ENCODE peak calls at places on chromosomes 5 and 9, in five cellular contexts. One of them, this sample, is unnamed.

GRCh38 chr5:140322751-140323731 is 20.1 kb upstream of the PFDN1 start:
- DNase-seq in CD8-positive, alpha-beta T cell: no peak
- DNase-seq in fibroblast of lung: peak
- DNase-seq in tibial nerve: no peak
- DNase-seq in HFFc6: peak
- DNase-seq in this sample: no peak

GRCh38 chr5:28399211-28399610 is 1360.8 kb upstream of the CDH9 start:
- DNase-seq in CD8-positive, alpha-beta T cell: no peak
- DNase-seq in fibroblast of lung: no peak
- DNase-seq in tibial nerve: no peak
- DNase-seq in HFFc6: no peak
- DNase-seq in this sample: no peak

GRCh38 chr5:147451125-147451524 is 58.7 kb downstream of the DPYSL3 start:
- DNase-seq in CD8-positive, alpha-beta T cell: no peak
- DNase-seq in fibroblast of lung: no peak
- DNase-seq in tibial nerve: no peak
- DNase-seq in HFFc6: no peak
- DNase-seq in this sample: no peak

GRCh38 chr5:139640432-139641115 is 7.6 kb upstream of the CXXC5 start:
- DNase-seq in CD8-positive, alpha-beta T cell: no peak
- DNase-seq in fibroblast of lung: no peak
- DNase-seq in tibial nerve: no peak
- DNase-seq in HFFc6: no peak
- DNase-seq in this sample: no peak

GRCh38 chr5:64869419-64869818 is 100.7 kb downstream of the CWC27 start:
- DNase-seq in CD8-positive, alpha-beta T cell: no peak
- DNase-seq in fibroblast of lung: peak
- DNase-seq in tibial nerve: no peak
- DNase-seq in HFFc6: peak
- DNase-seq in this sample: no peak

GRCh38 chr9:13352451-13352979 is 73.0 kb upstream of the MPDZ start:
- DNase-seq in CD8-positive, alpha-beta T cell: no peak
- DNase-seq in fibroblast of lung: no peak
- DNase-seq in tibial nerve: no peak
- DNase-seq in HFFc6: no peak
- DNase-seq in this sample: no peak

GRCh38 chr5:101687630-101688029 is 608.5 kb downstream of the SLCO4C1 start:
- DNase-seq in CD8-positive, alpha-beta T cell: no peak
- DNase-seq in fibroblast of lung: peak
- DNase-seq in tibial nerve: no peak
- DNase-seq in HFFc6: no peak
- DNase-seq in this sample: no peak

GRCh38 chr5:149370878-149371277 is 8.2 kb downstream of the IL17B start:
- DNase-seq in CD8-positive, alpha-beta T cell: no peak
- DNase-seq in fibroblast of lung: no peak
- DNase-seq in tibial nerve: no peak
- DNase-seq in HFFc6: no peak
- DNase-seq in this sample: no peak

GRCh38 chr9:970310-971002 is 6.0 kb upstream of the DMRT3 start:
- DNase-seq in CD8-positive, alpha-beta T cell: no peak
- DNase-seq in fibroblast of lung: no peak
- DNase-seq in tibial nerve: no peak
- DNase-seq in HFFc6: no peak
- DNase-seq in this sample: no peak

GRCh38 chr9:114285166-114285867 is 37.6 kb upstream of the ORM1 start:
- DNase-seq in CD8-positive, alpha-beta T cell: no peak
- DNase-seq in fibroblast of lung: peak
- DNase-seq in tibial nerve: no peak
- DNase-seq in HFFc6: peak
- DNase-seq in this sample: no peak

GRCh38 chr9:16659096-16659495 is 211.4 kb downstream of the BNC2 start:
- DNase-seq in CD8-positive, alpha-beta T cell: no peak
- DNase-seq in fibroblast of lung: no peak
- DNase-seq in tibial nerve: no peak
- DNase-seq in HFFc6: no peak
- DNase-seq in this sample: no peak

GRCh38 chr9:16572005-16572727 is 298.3 kb downstream of the BNC2 start:
- DNase-seq in CD8-positive, alpha-beta T cell: no peak
- DNase-seq in fibroblast of lung: no peak
- DNase-seq in tibial nerve: no peak
- DNase-seq in HFFc6: no peak
- DNase-seq in this sample: no peak

GRCh38 chr5:104512063-104512798 is 949.6 kb upstream of the NUDT12 start:
- DNase-seq in CD8-positive, alpha-beta T cell: no peak
- DNase-seq in fibroblast of lung: peak
- DNase-seq in tibial nerve: no peak
- DNase-seq in HFFc6: no peak
- DNase-seq in this sample: no peak

GRCh38 chr5:36638056-36638455 is 31.6 kb downstream of the SLC1A3 start:
- DNase-seq in CD8-positive, alpha-beta T cell: no peak
- DNase-seq in fibroblast of lung: no peak
- DNase-seq in tibial nerve: no peak
- DNase-seq in HFFc6: no peak
- DNase-seq in this sample: no peak

GRCh38 chr9:3828495-3828894 is 302.7 kb upstream of the RFX3 start:
- DNase-seq in CD8-positive, alpha-beta T cell: no peak
- DNase-seq in fibroblast of lung: peak
- DNase-seq in tibial nerve: no peak
- DNase-seq in HFFc6: peak
- DNase-seq in this sample: no peak

GRCh38 chr5:74580729-74581110 is 59.8 kb downstream of the ENC1 start:
- DNase-seq in CD8-positive, alpha-beta T cell: no peak
- DNase-seq in fibroblast of lung: no peak
- DNase-seq in tibial nerve: no peak
- DNase-seq in HFFc6: no peak
- DNase-seq in this sample: no peak

GRCh38 chr9:4936823-4937222 is 48.2 kb upstream of the JAK2 start:
- DNase-seq in CD8-positive, alpha-beta T cell: no peak
- DNase-seq in fibroblast of lung: no peak
- DNase-seq in tibial nerve: no peak
- DNase-seq in HFFc6: no peak
- DNase-seq in this sample: no peak

GRCh38 chr9:16243798-16244197 is 626.7 kb downstream of the BNC2 start:
- DNase-seq in CD8-positive, alpha-beta T cell: no peak
- DNase-seq in fibroblast of lung: no peak
- DNase-seq in tibial nerve: no peak
- DNase-seq in HFFc6: no peak
- DNase-seq in this sample: peak

GRCh38 chr5:136174021-136174659 is 18.8 kb downstream of the SMIM32 start:
- DNase-seq in CD8-positive, alpha-beta T cell: no peak
- DNase-seq in fibroblast of lung: peak
- DNase-seq in tibial nerve: no peak
- DNase-seq in HFFc6: peak
- DNase-seq in this sample: no peak

GRCh38 chr5:89044665-89045200 is 161.7 kb upstream of the MEF2C start:
- DNase-seq in CD8-positive, alpha-beta T cell: no peak
- DNase-seq in fibroblast of lung: no peak
- DNase-seq in tibial nerve: no peak
- DNase-seq in HFFc6: no peak
- DNase-seq in this sample: no peak

GRCh38 chr9:116646661-116647514 is 40.2 kb upstream of the TRIM32 start:
- DNase-seq in CD8-positive, alpha-beta T cell: no peak
- DNase-seq in fibroblast of lung: peak
- DNase-seq in tibial nerve: no peak
- DNase-seq in HFFc6: peak
- DNase-seq in this sample: no peak

GRCh38 chr5:102670224-102670836 is 84.8 kb upstream of the PAM start:
- DNase-seq in CD8-positive, alpha-beta T cell: no peak
- DNase-seq in fibroblast of lung: no peak
- DNase-seq in tibial nerve: no peak
- DNase-seq in HFFc6: no peak
- DNase-seq in this sample: peak

GRCh38 chr9:17414990-17415389 is 163.9 kb upstream of the SH3GL2 start:
- DNase-seq in CD8-positive, alpha-beta T cell: no peak
- DNase-seq in fibroblast of lung: no peak
- DNase-seq in tibial nerve: no peak
- DNase-seq in HFFc6: no peak
- DNase-seq in this sample: no peak

GRCh38 chr5:10680876-10681481 is 80.1 kb downstream of the DAP start:
- DNase-seq in CD8-positive, alpha-beta T cell: no peak
- DNase-seq in fibroblast of lung: no peak
- DNase-seq in tibial nerve: no peak
- DNase-seq in HFFc6: no peak
- DNase-seq in this sample: no peak

DNA sequence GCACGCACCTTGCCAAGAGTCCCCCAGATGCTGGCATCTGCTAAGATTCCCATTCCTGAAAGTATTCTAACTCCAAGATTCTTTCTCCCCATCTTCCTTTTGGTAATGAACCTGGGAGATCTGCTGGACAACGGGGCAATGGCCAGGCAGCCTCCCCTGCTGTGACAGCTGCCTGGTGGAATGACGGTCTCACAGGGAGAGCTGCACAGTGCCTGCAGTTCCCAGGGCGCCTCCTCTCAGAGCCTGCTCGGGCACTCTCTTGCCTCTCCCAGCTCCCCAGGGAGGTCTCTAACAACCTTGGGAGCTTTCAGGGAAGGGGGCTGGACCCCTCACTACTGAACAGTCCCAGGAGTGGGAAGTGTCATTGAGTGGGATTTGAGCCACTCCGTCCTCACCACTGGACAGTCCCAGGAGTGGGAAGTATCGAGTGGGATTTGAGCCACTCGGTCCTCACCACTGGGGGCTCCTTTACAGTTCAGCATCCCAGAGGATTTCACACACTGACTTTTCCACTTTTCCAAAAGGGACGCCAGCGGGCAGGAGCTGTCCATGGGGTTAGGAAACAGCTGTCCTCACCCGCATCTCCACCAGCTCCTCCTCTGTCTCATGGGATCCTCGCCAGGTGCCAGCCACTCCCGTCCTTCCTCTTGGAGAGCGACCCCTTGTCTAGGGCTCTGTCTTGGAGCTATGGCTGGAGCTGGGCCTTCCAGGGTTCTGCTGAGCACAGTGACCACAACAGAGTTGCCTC is 65.7 kb downstream of the ADAMTS2 start:
- DNase-seq in CD8-positive, alpha-beta T cell: no peak
- DNase-seq in fibroblast of lung: no peak
- DNase-seq in tibial nerve: no peak
- DNase-seq in HFFc6: no peak
- DNase-seq in this sample: no peak
- TF ChIP-seq CTCF in CD8-positive, alpha-beta T cell: no peak
- TF ChIP-seq CTCF in fibroblast of lung: no peak
- TF ChIP-seq CTCF in tibial nerve: no peak
- TF ChIP-seq CTCF in HFFc6: no peak
- TF ChIP-seq CTCF in this sample: no peak

GRCh38 chr5:180289966-180290365 is 1.9 kb downstream of the MAPK9 start:
- DNase-seq in CD8-positive, alpha-beta T cell: no peak
- DNase-seq in fibroblast of lung: no peak
- DNase-seq in tibial nerve: no peak
- DNase-seq in HFFc6: no peak
- DNase-seq in this sample: no peak

GRCh38 chr5:180291943-180292831 is at the start of gene MAPK9:
- DNase-seq in CD8-positive, alpha-beta T cell: peak
- DNase-seq in fibroblast of lung: peak
- DNase-seq in tibial nerve: peak
- DNase-seq in HFFc6: peak
- DNase-seq in this sample: peak

GRCh38 chr5:180290568-180291233 is 1.2 kb downstream of the MAPK9 start:
- DNase-seq in CD8-positive, alpha-beta T cell: no peak
- DNase-seq in fibroblast of lung: no peak
- DNase-seq in tibial nerve: no peak
- DNase-seq in HFFc6: no peak
- DNase-seq in this sample: no peak

GRCh38 chr5:180289433-180289832 is 2.5 kb downstream of the MAPK9 start:
- DNase-seq in CD8-positive, alpha-beta T cell: no peak
- DNase-seq in fibroblast of lung: no peak
- DNase-seq in tibial nerve: no peak
- DNase-seq in HFFc6: no peak
- DNase-seq in this sample: no peak

GRCh38 chr5:180291234-180291940 is 496 bp downstream of the MAPK9 start:
- DNase-seq in CD8-positive, alpha-beta T cell: no peak
- DNase-seq in fibroblast of lung: no peak
- DNase-seq in tibial nerve: no peak
- DNase-seq in HFFc6: no peak
- DNase-seq in this sample: peak
- TF ChIP-seq CTCF in CD8-positive, alpha-beta T cell: no peak
- TF ChIP-seq CTCF in fibroblast of lung: peak
- TF ChIP-seq CTCF in tibial nerve: no peak
- TF ChIP-seq CTCF in HFFc6: peak
- TF ChIP-seq CTCF in this sample: peak

GRCh38 chr5:154191467-154192261 is 1.1 kb downstream of the GALNT10 start:
- DNase-seq in CD8-positive, alpha-beta T cell: peak
- DNase-seq in fibroblast of lung: peak
- DNase-seq in tibial nerve: no peak
- DNase-seq in HFFc6: peak
- DNase-seq in this sample: no peak
- TF ChIP-seq CTCF in CD8-positive, alpha-beta T cell: no peak
- TF ChIP-seq CTCF in fibroblast of lung: no peak
- TF ChIP-seq CTCF in tibial nerve: no peak
- TF ChIP-seq CTCF in HFFc6: peak
- TF ChIP-seq CTCF in this sample: no peak

DNA sequence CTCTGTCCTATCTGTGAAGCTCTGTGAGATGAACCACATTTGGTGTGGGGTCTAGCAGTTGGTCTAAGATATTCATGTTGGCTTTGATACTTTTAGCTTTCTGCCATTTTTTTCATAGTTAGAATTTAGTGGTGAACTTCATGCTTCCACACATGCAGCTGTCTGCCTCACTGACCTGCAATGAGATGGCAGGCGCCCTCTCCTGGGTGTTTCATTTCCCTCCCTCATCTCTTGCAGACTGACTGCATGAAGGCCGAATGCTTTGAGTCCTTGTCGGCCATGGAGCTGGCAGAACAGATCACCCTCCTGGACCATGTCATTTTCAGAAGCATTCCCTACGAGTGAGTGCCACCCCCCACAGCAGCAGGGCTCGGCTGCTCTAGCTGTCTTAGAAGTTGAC is 26.1 kb upstream of the CKMT2 start:
- DNase-seq in CD8-positive, alpha-beta T cell: no peak
- DNase-seq in fibroblast of lung: no peak
- DNase-seq in tibial nerve: no peak
- DNase-seq in HFFc6: no peak
- DNase-seq in this sample: no peak
- TF ChIP-seq CTCF in CD8-positive, alpha-beta T cell: no peak
- TF ChIP-seq CTCF in fibroblast of lung: no peak
- TF ChIP-seq CTCF in tibial nerve: no peak
- TF ChIP-seq CTCF in HFFc6: peak
- TF ChIP-seq CTCF in this sample: peak

DNA sequence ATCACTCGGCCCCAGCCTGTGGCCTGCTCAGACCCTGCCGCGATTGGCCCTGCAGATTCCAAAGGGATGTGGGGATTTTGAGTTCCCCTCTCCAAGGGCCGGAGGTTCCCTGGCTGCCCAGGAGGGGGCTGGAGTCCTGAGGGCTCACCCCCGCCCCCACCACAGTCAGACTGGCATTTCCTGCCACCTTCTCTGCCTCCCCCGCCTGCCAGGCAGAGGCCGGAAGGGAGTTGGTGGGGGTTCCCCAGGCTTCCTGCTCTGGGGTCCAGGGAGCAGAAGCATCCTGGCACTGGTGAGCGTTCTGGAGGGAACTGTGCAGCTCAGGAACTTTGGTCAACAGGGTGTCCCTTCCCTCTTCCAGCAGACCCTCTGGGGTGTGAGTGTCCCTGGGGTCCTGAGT is 70.6 kb downstream of the RXRA start:
- DNase-seq in CD8-positive, alpha-beta T cell: peak
- DNase-seq in fibroblast of lung: no peak
- DNase-seq in tibial nerve: no peak
- DNase-seq in HFFc6: no peak
- DNase-seq in this sample: no peak
- TF ChIP-seq CTCF in CD8-positive, alpha-beta T cell: no peak
- TF ChIP-seq CTCF in fibroblast of lung: no peak
- TF ChIP-seq CTCF in tibial nerve: no peak
- TF ChIP-seq CTCF in HFFc6: no peak
- TF ChIP-seq CTCF in this sample: no peak

GRCh38 chr5:44862808-44863207 is 54.1 kb downstream of the MRPS30 start:
- DNase-seq in CD8-positive, alpha-beta T cell: no peak
- DNase-seq in fibroblast of lung: peak
- DNase-seq in tibial nerve: no peak
- DNase-seq in HFFc6: no peak
- DNase-seq in this sample: no peak
- TF ChIP-seq CTCF in CD8-positive, alpha-beta T cell: no peak
- TF ChIP-seq CTCF in fibroblast of lung: peak
- TF ChIP-seq CTCF in tibial nerve: no peak
- TF ChIP-seq CTCF in HFFc6: peak
- TF ChIP-seq CTCF in this sample: peak